ENCODE peak calls at places on chromosomes 3 and 15, in six cellular contexts. One of them, this sample, is unnamed.

GRCh38 chr3:63976166-63976861 is 47.0 kb downstream of the PSMD6 start:
- DNase-seq in glutamatergic neuron: no peak
- DNase-seq in AG04450: peak
- DNase-seq in endothelial cell of umbilical vein: no peak
- DNase-seq in transverse colon: no peak
- DNase-seq in type B pancreatic cell: no peak
- DNase-seq in this sample: no peak

GRCh38 chr3:140941090-140941433 is 574 bp upstream of the SLC25A36 start:
- DNase-seq in glutamatergic neuron: no peak
- DNase-seq in AG04450: no peak
- DNase-seq in endothelial cell of umbilical vein: no peak
- DNase-seq in transverse colon: no peak
- DNase-seq in type B pancreatic cell: no peak
- DNase-seq in this sample: no peak

GRCh38 chr15:63221346-63221745 is 31.9 kb downstream of the RAB8B start:
- DNase-seq in glutamatergic neuron: no peak
- DNase-seq in AG04450: no peak
- DNase-seq in endothelial cell of umbilical vein: peak
- DNase-seq in transverse colon: no peak
- DNase-seq in type B pancreatic cell: no peak
- DNase-seq in this sample: no peak

GRCh38 chr3:196694202-196694638 is 17.8 kb downstream of the CEP19 start:
- DNase-seq in glutamatergic neuron: no peak
- DNase-seq in AG04450: no peak
- DNase-seq in endothelial cell of umbilical vein: no peak
- DNase-seq in transverse colon: no peak
- DNase-seq in type B pancreatic cell: no peak
- DNase-seq in this sample: no peak

GRCh38 chr3:88713233-88713691 is 394.2 kb upstream of the EPHA3 start:
- DNase-seq in glutamatergic neuron: no peak
- DNase-seq in AG04450: no peak
- DNase-seq in endothelial cell of umbilical vein: no peak
- DNase-seq in transverse colon: no peak
- DNase-seq in type B pancreatic cell: no peak
- DNase-seq in this sample: no peak

GRCh38 chr3:40258555-40258954 is 51.0 kb upstream of the EIF1B start:
- DNase-seq in glutamatergic neuron: no peak
- DNase-seq in AG04450: no peak
- DNase-seq in endothelial cell of umbilical vein: no peak
- DNase-seq in transverse colon: no peak
- DNase-seq in type B pancreatic cell: no peak
- DNase-seq in this sample: no peak

GRCh38 chr3:143207338-143207961 is 87.9 kb downstream of the CHST2 start:
- DNase-seq in glutamatergic neuron: no peak
- DNase-seq in AG04450: peak
- DNase-seq in endothelial cell of umbilical vein: no peak
- DNase-seq in transverse colon: no peak
- DNase-seq in type B pancreatic cell: no peak
- DNase-seq in this sample: no peak

GRCh38 chr15:95129589-95129988 is 898.2 kb downstream of the MCTP2 start:
- DNase-seq in glutamatergic neuron: no peak
- DNase-seq in AG04450: peak
- DNase-seq in endothelial cell of umbilical vein: peak
- DNase-seq in transverse colon: peak
- DNase-seq in type B pancreatic cell: no peak
- DNase-seq in this sample: no peak

GRCh38 chr3:38028621-38029361 is 651 bp downstream of the PLCD1 start:
- DNase-seq in glutamatergic neuron: peak
- DNase-seq in AG04450: no peak
- DNase-seq in endothelial cell of umbilical vein: no peak
- DNase-seq in transverse colon: peak
- DNase-seq in type B pancreatic cell: no peak
- DNase-seq in this sample: no peak

GRCh38 chr15:98853593-98854420 is 153.8 kb downstream of the PGPEP1L start:
- DNase-seq in glutamatergic neuron: no peak
- DNase-seq in AG04450: no peak
- DNase-seq in endothelial cell of umbilical vein: no peak
- DNase-seq in transverse colon: peak
- DNase-seq in type B pancreatic cell: no peak
- DNase-seq in this sample: no peak

GRCh38 chr3:138369151-138369900 is 20.9 kb downstream of the MRAS start:
- DNase-seq in glutamatergic neuron: no peak
- DNase-seq in AG04450: no peak
- DNase-seq in endothelial cell of umbilical vein: no peak
- DNase-seq in transverse colon: no peak
- DNase-seq in type B pancreatic cell: no peak
- DNase-seq in this sample: no peak

GRCh38 chr3:37257581-37257980 is 83.2 kb upstream of the LRRFIP2 start:
- DNase-seq in glutamatergic neuron: no peak
- DNase-seq in AG04450: no peak
- DNase-seq in endothelial cell of umbilical vein: peak
- DNase-seq in transverse colon: no peak
- DNase-seq in type B pancreatic cell: no peak
- DNase-seq in this sample: no peak

GRCh38 chr3:100761211-100761921 is 52.1 kb downstream of the TFG start:
- DNase-seq in glutamatergic neuron: no peak
- DNase-seq in AG04450: no peak
- DNase-seq in endothelial cell of umbilical vein: peak
- DNase-seq in transverse colon: peak
- DNase-seq in type B pancreatic cell: no peak
- DNase-seq in this sample: peak

GRCh38 chr15:77605582-77605981 is 27.1 kb downstream of the LINGO1 start:
- DNase-seq in glutamatergic neuron: no peak
- DNase-seq in AG04450: no peak
- DNase-seq in endothelial cell of umbilical vein: no peak
- DNase-seq in transverse colon: no peak
- DNase-seq in type B pancreatic cell: no peak
- DNase-seq in this sample: no peak

GRCh38 chr3:104437891-104438290 is 928.8 kb upstream of the ALCAM start:
- DNase-seq in glutamatergic neuron: no peak
- DNase-seq in AG04450: no peak
- DNase-seq in endothelial cell of umbilical vein: no peak
- DNase-seq in transverse colon: no peak
- DNase-seq in type B pancreatic cell: no peak
- DNase-seq in this sample: no peak

GRCh38 chr3:17584066-17584465 is 158.4 kb downstream of the TBC1D5 start:
- DNase-seq in glutamatergic neuron: no peak
- DNase-seq in AG04450: no peak
- DNase-seq in endothelial cell of umbilical vein: no peak
- DNase-seq in transverse colon: no peak
- DNase-seq in type B pancreatic cell: no peak
- DNase-seq in this sample: no peak

GRCh38 chr15:66404532-66404931 is 17.8 kb downstream of the MAP2K1 start:
- DNase-seq in glutamatergic neuron: no peak
- DNase-seq in AG04450: no peak
- DNase-seq in endothelial cell of umbilical vein: peak
- DNase-seq in transverse colon: no peak
- DNase-seq in type B pancreatic cell: no peak
- DNase-seq in this sample: no peak

GRCh38 chr3:175065492-175065891 is 206.4 kb downstream of the NAALADL2 start:
- DNase-seq in glutamatergic neuron: no peak
- DNase-seq in AG04450: no peak
- DNase-seq in endothelial cell of umbilical vein: no peak
- DNase-seq in transverse colon: no peak
- DNase-seq in type B pancreatic cell: no peak
- DNase-seq in this sample: no peak

GRCh38 chr3:170189396-170190256 is 8.1 kb upstream of the PHC3 start:
- DNase-seq in glutamatergic neuron: no peak
- DNase-seq in AG04450: no peak
- DNase-seq in endothelial cell of umbilical vein: no peak
- DNase-seq in transverse colon: no peak
- DNase-seq in type B pancreatic cell: no peak
- DNase-seq in this sample: no peak

GRCh38 chr3:32817195-32817560 is 619 bp upstream of the TRIM71 start:
- DNase-seq in glutamatergic neuron: peak
- DNase-seq in AG04450: no peak
- DNase-seq in endothelial cell of umbilical vein: no peak
- DNase-seq in transverse colon: no peak
- DNase-seq in type B pancreatic cell: peak
- DNase-seq in this sample: no peak

GRCh38 chr3:49119036-49119435 is 1.6 kb downstream of the USP19 start:
- DNase-seq in glutamatergic neuron: no peak
- DNase-seq in AG04450: no peak
- DNase-seq in endothelial cell of umbilical vein: no peak
- DNase-seq in transverse colon: no peak
- DNase-seq in type B pancreatic cell: no peak
- DNase-seq in this sample: no peak

GRCh38 chr15:101807345-101807945 is 4.1 kb downstream of the OR4F6 start:
- DNase-seq in glutamatergic neuron: no peak
- DNase-seq in AG04450: peak
- DNase-seq in endothelial cell of umbilical vein: no peak
- DNase-seq in transverse colon: no peak
- DNase-seq in type B pancreatic cell: no peak
- DNase-seq in this sample: no peak

GRCh38 chr3:31829011-31829410 is 152.1 kb downstream of the OSBPL10 start:
- DNase-seq in glutamatergic neuron: no peak
- DNase-seq in AG04450: no peak
- DNase-seq in endothelial cell of umbilical vein: no peak
- DNase-seq in transverse colon: no peak
- DNase-seq in type B pancreatic cell: no peak
- DNase-seq in this sample: no peak

GRCh38 chr3:195696632-195697278 is 24.0 kb upstream of the MUC20 start:
- DNase-seq in glutamatergic neuron: no peak
- DNase-seq in AG04450: no peak
- DNase-seq in endothelial cell of umbilical vein: no peak
- DNase-seq in transverse colon: no peak
- DNase-seq in type B pancreatic cell: no peak
- DNase-seq in this sample: no peak

GRCh38 chr3:175046666-175047065 is 187.5 kb downstream of the NAALADL2 start:
- DNase-seq in glutamatergic neuron: no peak
- DNase-seq in AG04450: peak
- DNase-seq in endothelial cell of umbilical vein: no peak
- DNase-seq in transverse colon: no peak
- DNase-seq in type B pancreatic cell: no peak
- DNase-seq in this sample: no peak

GRCh38 chr3:195185574-195185973 is 85.4 kb downstream of the XXYLT1 start:
- DNase-seq in glutamatergic neuron: no peak
- DNase-seq in AG04450: no peak
- DNase-seq in endothelial cell of umbilical vein: no peak
- DNase-seq in transverse colon: no peak
- DNase-seq in type B pancreatic cell: no peak
- DNase-seq in this sample: peak

GRCh38 chr3:106198828-106199194 is 330.0 kb upstream of the CBLB start:
- DNase-seq in glutamatergic neuron: no peak
- DNase-seq in AG04450: peak
- DNase-seq in endothelial cell of umbilical vein: no peak
- DNase-seq in transverse colon: no peak
- DNase-seq in type B pancreatic cell: no peak
- DNase-seq in this sample: no peak

GRCh38 chr15:68032672-68033071 is 21.4 kb upstream of the PIAS1 start:
- DNase-seq in glutamatergic neuron: no peak
- DNase-seq in AG04450: no peak
- DNase-seq in endothelial cell of umbilical vein: no peak
- DNase-seq in transverse colon: no peak
- DNase-seq in type B pancreatic cell: no peak
- DNase-seq in this sample: peak
- TF ChIP-seq CTCF in glutamatergic neuron: no peak
- TF ChIP-seq CTCF in AG04450: no peak
- TF ChIP-seq CTCF in endothelial cell of umbilical vein: no peak
- TF ChIP-seq CTCF in transverse colon: no peak
- TF ChIP-seq CTCF in type B pancreatic cell: no peak
- TF ChIP-seq CTCF in this sample: no peak

GRCh38 chr15:89772933-89773583 is 3.1 kb upstream of the MESP2 start:
- DNase-seq in glutamatergic neuron: no peak
- DNase-seq in AG04450: no peak
- DNase-seq in endothelial cell of umbilical vein: peak
- DNase-seq in transverse colon: no peak
- DNase-seq in type B pancreatic cell: no peak
- DNase-seq in this sample: no peak
- TF ChIP-seq CTCF in glutamatergic neuron: peak
- TF ChIP-seq CTCF in AG04450: peak
- TF ChIP-seq CTCF in endothelial cell of umbilical vein: peak
- TF ChIP-seq CTCF in transverse colon: peak
- TF ChIP-seq CTCF in type B pancreatic cell: peak
- TF ChIP-seq CTCF in this sample: peak

DNA sequence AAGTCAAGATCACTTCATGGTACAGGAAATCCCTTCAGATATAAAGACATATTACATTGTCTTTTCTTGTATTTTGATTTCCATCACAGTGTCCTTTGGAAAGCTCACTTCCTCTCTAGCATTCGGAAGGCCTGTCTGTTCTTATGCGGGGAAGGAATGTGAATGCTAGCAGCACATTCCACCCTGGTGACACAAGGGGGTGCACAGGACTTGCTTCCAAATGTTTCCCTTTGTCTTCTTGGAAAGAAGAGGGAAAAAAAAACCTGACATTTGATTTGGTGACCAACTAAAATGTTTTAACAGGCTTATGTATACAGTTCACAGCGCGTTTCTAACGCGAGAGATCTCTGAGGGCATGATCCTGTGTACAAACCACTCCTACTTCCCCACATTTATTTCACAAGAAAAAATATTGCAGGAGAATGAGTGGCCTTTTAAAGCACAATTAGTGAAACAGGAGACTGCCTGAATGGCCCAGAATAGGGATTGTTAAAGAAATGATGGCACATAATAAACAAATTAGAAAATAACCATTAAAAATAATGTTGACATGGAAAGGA is 107.5 kb upstream of the FXR1 start:
- DNase-seq in glutamatergic neuron: peak
- DNase-seq in AG04450: no peak
- DNase-seq in endothelial cell of umbilical vein: peak
- DNase-seq in transverse colon: no peak
- DNase-seq in type B pancreatic cell: no peak
- DNase-seq in this sample: no peak
- TF ChIP-seq CTCF in glutamatergic neuron: peak
- TF ChIP-seq CTCF in AG04450: peak
- TF ChIP-seq CTCF in endothelial cell of umbilical vein: peak
- TF ChIP-seq CTCF in transverse colon: peak
- TF ChIP-seq CTCF in type B pancreatic cell: peak
- TF ChIP-seq CTCF in this sample: peak

GRCh38 chr15:96893159-96893906 is 562.8 kb downstream of the NR2F2 start:
- DNase-seq in glutamatergic neuron: peak
- DNase-seq in AG04450: no peak
- DNase-seq in endothelial cell of umbilical vein: peak
- DNase-seq in transverse colon: no peak
- DNase-seq in type B pancreatic cell: no peak
- DNase-seq in this sample: peak
- TF ChIP-seq CTCF in glutamatergic neuron: no peak
- TF ChIP-seq CTCF in AG04450: peak
- TF ChIP-seq CTCF in endothelial cell of umbilical vein: peak
- TF ChIP-seq CTCF in transverse colon: peak
- TF ChIP-seq CTCF in type B pancreatic cell: peak
- TF ChIP-seq CTCF in this sample: peak

GRCh38 chr3:55659701-55660100 is 172.6 kb upstream of the WNT5A start:
- DNase-seq in glutamatergic neuron: no peak
- DNase-seq in AG04450: no peak
- DNase-seq in endothelial cell of umbilical vein: no peak
- DNase-seq in transverse colon: no peak
- DNase-seq in type B pancreatic cell: no peak
- DNase-seq in this sample: no peak
- TF ChIP-seq CTCF in glutamatergic neuron: no peak
- TF ChIP-seq CTCF in AG04450: no peak
- TF ChIP-seq CTCF in endothelial cell of umbilical vein: no peak
- TF ChIP-seq CTCF in transverse colon: no peak
- TF ChIP-seq CTCF in type B pancreatic cell: no peak
- TF ChIP-seq CTCF in this sample: no peak

This sample was measured in Calu3.